ENCODE peak calls at places on chromosomes 2 and 18, in six cellular contexts. K is GM13977, J is SW 1271, X is B cell, O is iPS-NIHi11, L is amygdala. A is an unnamed sample.
A peak's percentile ranks its signal among the peaks of the same experiment; 100 is the strongest.

GRCh38 chr2:112229365-112229764 is 25.5 kb downstream of the ZC3H8 start:
- DNase-seq in K (no peak), J (no peak), X (no peak), O (no peak), L (no peak), A (no peak)

GRCh38 chr2:230130668-230131364 is 62.1 kb upstream of the SLC16A14 start:
- DNase-seq in K (no peak), J (no peak), X (no peak), O (no peak), L (no peak), A (peak; percentile 56)

GRCh38 chr2:241064008-241064801 is 37.9 kb downstream of the MTERF4 start:
- DNase-seq in K (peak; percentile 84), J (no peak), X (peak; percentile 45), O (peak; percentile 88), L (no peak), A (peak; percentile 54)

GRCh38 chr2:39156107-39156506 is 35.3 kb upstream of the SOS1 start:
- DNase-seq in K (no peak), J (no peak), X (no peak), O (no peak), L (no peak), A (no peak)

GRCh38 chr18:55781481-55781957 is 193.5 kb upstream of the TCF4 start:
- DNase-seq in K (no peak), J (no peak), X (no peak), O (peak; percentile 51), L (no peak), A (no peak)

GRCh38 chr2:232444409-232445148 is 11.4 kb upstream of the ALPI start:
- DNase-seq in K (peak; percentile 77), J (peak; percentile 36), X (peak; percentile 49), O (peak; percentile 67), L (no peak), A (peak; percentile 67)

GRCh38 chr2:108288534-108289106 is at the start of gene SULT1C2:
- DNase-seq in K (no peak), J (no peak), X (no peak), O (peak; percentile 69), L (no peak), A (peak; percentile 67)

GRCh38 chr2:76469066-76469465 is 758.4 kb upstream of the GCFC2 start:
- DNase-seq in K (no peak), J (no peak), X (no peak), O (no peak), L (no peak), A (no peak)

GRCh38 chr2:218400167-218400929 is 680 bp downstream of the CTDSP1 start:
- DNase-seq in K (peak; percentile 58), J (no peak), X (no peak), O (peak; percentile 58), L (no peak), A (peak; percentile 72)

GRCh38 chr2:101900375-101900774 is 91.4 kb upstream of the IL1R2 start:
- DNase-seq in K (peak; percentile 36), J (no peak), X (no peak), O (no peak), L (no peak), A (no peak)

GRCh38 chr2:138630164-138630563 is 128.6 kb downstream of the SPOPL start:
- DNase-seq in K (no peak), J (no peak), X (no peak), O (no peak), L (no peak), A (no peak)

GRCh38 chr2:19812166-19812565 is 89.6 kb downstream of the TTC32 start:
- DNase-seq in K (no peak), J (no peak), X (no peak), O (no peak), L (no peak), A (no peak)

GRCh38 chr2:26245231-26245732 is 543 bp downstream of the HADHB start:
- DNase-seq in K (peak; percentile 29), J (no peak), X (peak; percentile 58), O (peak; percentile 41), L (no peak), A (no peak)

GRCh38 chr18:13562494-13563029 is 163.8 kb downstream of the FAM210A start:
- DNase-seq in K (peak; percentile 79), J (no peak), X (peak; percentile 81), O (no peak), L (no peak), A (no peak)

GRCh38 chr2:18903750-18904149 is 314.4 kb upstream of the NT5C1B start:
- DNase-seq in K (peak; percentile 21), J (no peak), X (no peak), O (no peak), L (no peak), A (no peak)

GRCh38 chr2:54471221-54471711 is 15.1 kb downstream of the SPTBN1 start:
- DNase-seq in K (no peak), J (no peak), X (no peak), O (no peak), L (no peak), A (no peak)

GRCh38 chr2:11808016-11808400 is 61.6 kb downstream of the LPIN1 start:
- DNase-seq in K (no peak), J (no peak), X (no peak), O (no peak), L (no peak), A (no peak)

GRCh38 chr18:24228661-24229053 is 89.8 kb downstream of the CABYR start:
- DNase-seq in K (no peak), J (no peak), X (no peak), O (no peak), L (no peak), A (no peak)

GRCh38 chr18:73503326-73503725 is 635.5 kb upstream of the NETO1 start:
- DNase-seq in K (no peak), J (no peak), X (no peak), O (no peak), L (no peak), A (no peak)

GRCh38 chr18:11392974-11393373 is 216.4 kb upstream of the SLC35G4 start:
- DNase-seq in K (no peak), J (no peak), X (no peak), O (no peak), L (no peak), A (no peak)

GRCh38 chr2:120205901-120206581 is 17.2 kb downstream of the TMEM185B start:
- DNase-seq in K (no peak), J (no peak), X (no peak), O (peak; percentile 78), L (no peak), A (no peak)

GRCh38 chr18:12638634-12639124 is 19.2 kb downstream of the SPIRE1 start:
- DNase-seq in K (no peak), J (no peak), X (no peak), O (no peak), L (no peak), A (no peak)

GRCh38 chr2:62423883-62424458 is 82.0 kb downstream of the TMEM17 start:
- DNase-seq in K (no peak), J (no peak), X (no peak), O (no peak), L (no peak), A (no peak)

GRCh38 chr2:226578879-226579278 is 220.7 kb downstream of the IRS1 start:
- DNase-seq in K (no peak), J (peak; percentile 48), X (no peak), O (no peak), L (no peak), A (no peak)

GRCh38 chr18:78673516-78674321 is 305.9 kb upstream of the SALL3 start:
- DNase-seq in K (no peak), J (no peak), X (no peak), O (no peak), L (no peak), A (no peak)

GRCh38 chr2:195559431-195559914 is 97.6 kb upstream of the SLC39A10 start:
- DNase-seq in K (peak; percentile 74), J (no peak), X (peak; percentile 86), O (peak; percentile 6), L (no peak), A (no peak)

GRCh38 chr2:144143294-144144092 is 376.4 kb downstream of the ZEB2 start:
- DNase-seq in K (no peak), J (no peak), X (no peak), O (no peak), L (no peak), A (no peak)